ENCODE peak calls at places on chromosomes 12 and 14, in eight cellular contexts. One of them, this sample, is unnamed. For H3K36me3 and H3K4me1, the result is how much of the 10 kb centered on the place peaks cover.

GRCh38 chr12:81257952-81258551 is 180.2 kb downstream of the ACSS3 start:
- DNase-seq in CD8-positive, alpha-beta memory T cell: no peak
- DNase-seq in colonic mucosa: no peak
- DNase-seq in heart left ventricle: no peak
- DNase-seq in breast epithelium: no peak
- DNase-seq in PC-9: no peak
- DNase-seq in endothelial cell of umbilical vein: peak
- DNase-seq in fibroblast of lung: peak
- DNase-seq in this sample: peak

GRCh38 chr14:34693228-34693939 is 21.0 kb downstream of the CFL2 start:
- DNase-seq in CD8-positive, alpha-beta memory T cell: peak
- DNase-seq in colonic mucosa: peak
- DNase-seq in heart left ventricle: no peak
- DNase-seq in breast epithelium: no peak
- DNase-seq in PC-9: peak
- DNase-seq in endothelial cell of umbilical vein: no peak
- DNase-seq in fibroblast of lung: no peak
- DNase-seq in this sample: peak

GRCh38 chr12:82595946-82596345 is 90.8 kb upstream of the TMTC2 start:
- DNase-seq in CD8-positive, alpha-beta memory T cell: no peak
- DNase-seq in colonic mucosa: no peak
- DNase-seq in heart left ventricle: no peak
- DNase-seq in breast epithelium: no peak
- DNase-seq in PC-9: no peak
- DNase-seq in endothelial cell of umbilical vein: no peak
- DNase-seq in fibroblast of lung: no peak
- DNase-seq in this sample: no peak

GRCh38 chr12:27622436-27623185 is 73.6 kb upstream of the REP15 start:
- DNase-seq in CD8-positive, alpha-beta memory T cell: no peak
- DNase-seq in colonic mucosa: no peak
- DNase-seq in heart left ventricle: no peak
- DNase-seq in breast epithelium: peak
- DNase-seq in PC-9: no peak
- DNase-seq in endothelial cell of umbilical vein: no peak
- DNase-seq in fibroblast of lung: peak
- DNase-seq in this sample: no peak

GRCh38 chr12:59234391-59234790 is 314.1 kb upstream of the LRIG3 start:
- DNase-seq in CD8-positive, alpha-beta memory T cell: no peak
- DNase-seq in colonic mucosa: no peak
- DNase-seq in heart left ventricle: no peak
- DNase-seq in breast epithelium: no peak
- DNase-seq in PC-9: no peak
- DNase-seq in endothelial cell of umbilical vein: no peak
- DNase-seq in fibroblast of lung: no peak
- DNase-seq in this sample: no peak

GRCh38 chr14:89040438-89041244 is 216.2 kb downstream of the TTC8 start:
- DNase-seq in CD8-positive, alpha-beta memory T cell: peak
- DNase-seq in colonic mucosa: peak
- DNase-seq in heart left ventricle: peak
- DNase-seq in breast epithelium: peak
- DNase-seq in PC-9: peak
- DNase-seq in endothelial cell of umbilical vein: peak
- DNase-seq in fibroblast of lung: peak
- DNase-seq in this sample: peak

GRCh38 chr12:79344855-79345840 is 345.6 kb downstream of the PAWR start:
- DNase-seq in CD8-positive, alpha-beta memory T cell: no peak
- DNase-seq in colonic mucosa: peak
- DNase-seq in heart left ventricle: no peak
- DNase-seq in breast epithelium: no peak
- DNase-seq in PC-9: peak
- DNase-seq in endothelial cell of umbilical vein: peak
- DNase-seq in fibroblast of lung: peak
- DNase-seq in this sample: peak

GRCh38 chr12:89472508-89472907 is 52.1 kb downstream of the GALNT4 start:
- DNase-seq in CD8-positive, alpha-beta memory T cell: no peak
- DNase-seq in colonic mucosa: no peak
- DNase-seq in heart left ventricle: no peak
- DNase-seq in breast epithelium: no peak
- DNase-seq in PC-9: no peak
- DNase-seq in endothelial cell of umbilical vein: no peak
- DNase-seq in fibroblast of lung: peak
- DNase-seq in this sample: no peak

GRCh38 chr14:75044322-75044721 is 6.9 kb downstream of the MLH3 start:
- DNase-seq in CD8-positive, alpha-beta memory T cell: no peak
- DNase-seq in colonic mucosa: no peak
- DNase-seq in heart left ventricle: no peak
- DNase-seq in breast epithelium: no peak
- DNase-seq in PC-9: no peak
- DNase-seq in endothelial cell of umbilical vein: peak
- DNase-seq in fibroblast of lung: peak
- DNase-seq in this sample: no peak

GRCh38 chr14:103546651-103547454 is 15.6 kb downstream of the BAG5 start:
- DNase-seq in CD8-positive, alpha-beta memory T cell: peak
- DNase-seq in colonic mucosa: peak
- DNase-seq in heart left ventricle: peak
- DNase-seq in breast epithelium: no peak
- DNase-seq in PC-9: peak
- DNase-seq in endothelial cell of umbilical vein: peak
- DNase-seq in fibroblast of lung: no peak
- DNase-seq in this sample: peak

GRCh38 chr14:76138758-76139723 is 12.7 kb upstream of the GPATCH2L start:
- DNase-seq in CD8-positive, alpha-beta memory T cell: no peak
- DNase-seq in colonic mucosa: no peak
- DNase-seq in heart left ventricle: no peak
- DNase-seq in breast epithelium: no peak
- DNase-seq in PC-9: no peak
- DNase-seq in endothelial cell of umbilical vein: no peak
- DNase-seq in fibroblast of lung: peak
- DNase-seq in this sample: no peak

GRCh38 chr12:108854453-108855283 is 2.7 kb downstream of the SSH1 start:
- DNase-seq in CD8-positive, alpha-beta memory T cell: no peak
- DNase-seq in colonic mucosa: no peak
- DNase-seq in heart left ventricle: peak
- DNase-seq in breast epithelium: no peak
- DNase-seq in PC-9: peak
- DNase-seq in endothelial cell of umbilical vein: peak
- DNase-seq in fibroblast of lung: peak
- DNase-seq in this sample: no peak

GRCh38 chr14:101560534-101561113 is 671 bp upstream of the DIO3 start:
- DNase-seq in CD8-positive, alpha-beta memory T cell: no peak
- DNase-seq in colonic mucosa: no peak
- DNase-seq in heart left ventricle: no peak
- DNase-seq in breast epithelium: no peak
- DNase-seq in PC-9: no peak
- DNase-seq in endothelial cell of umbilical vein: no peak
- DNase-seq in fibroblast of lung: no peak
- DNase-seq in this sample: no peak

GRCh38 chr14:101559250-101559623 is 2.1 kb upstream of the DIO3 start:
- DNase-seq in CD8-positive, alpha-beta memory T cell: no peak
- DNase-seq in colonic mucosa: no peak
- DNase-seq in heart left ventricle: no peak
- DNase-seq in breast epithelium: no peak
- DNase-seq in PC-9: no peak
- DNase-seq in endothelial cell of umbilical vein: no peak
- DNase-seq in fibroblast of lung: no peak
- DNase-seq in this sample: no peak

GRCh38 chr14:101561145-101561896 is at the start of gene DIO3:
- DNase-seq in CD8-positive, alpha-beta memory T cell: no peak
- DNase-seq in colonic mucosa: peak
- DNase-seq in heart left ventricle: no peak
- DNase-seq in breast epithelium: no peak
- DNase-seq in PC-9: no peak
- DNase-seq in endothelial cell of umbilical vein: no peak
- DNase-seq in fibroblast of lung: peak
- DNase-seq in this sample: no peak

GRCh38 chr14:101558739-101559240 is 2.5 kb upstream of the DIO3 start:
- DNase-seq in CD8-positive, alpha-beta memory T cell: no peak
- DNase-seq in colonic mucosa: no peak
- DNase-seq in heart left ventricle: no peak
- DNase-seq in breast epithelium: no peak
- DNase-seq in PC-9: no peak
- DNase-seq in endothelial cell of umbilical vein: no peak
- DNase-seq in fibroblast of lung: no peak
- DNase-seq in this sample: no peak

GRCh38 chr14:101559624-101560533 is 1.4 kb upstream of the DIO3 start:
- DNase-seq in CD8-positive, alpha-beta memory T cell: no peak
- DNase-seq in colonic mucosa: no peak
- DNase-seq in heart left ventricle: no peak
- DNase-seq in breast epithelium: no peak
- DNase-seq in PC-9: no peak
- DNase-seq in endothelial cell of umbilical vein: no peak
- DNase-seq in fibroblast of lung: peak
- DNase-seq in this sample: no peak
- H3K4me3 ChIP-seq in CD8-positive, alpha-beta memory T cell: no peak
- H3K4me3 ChIP-seq in colonic mucosa: peak
- H3K4me3 ChIP-seq in heart left ventricle: peak
- H3K4me3 ChIP-seq in breast epithelium: peak
- H3K4me3 ChIP-seq in PC-9: no peak
- H3K4me3 ChIP-seq in endothelial cell of umbilical vein: no peak
- H3K4me3 ChIP-seq in fibroblast of lung: peak
- H3K4me3 ChIP-seq in this sample: no peak

GRCh38 chr14:101889366-101889765 is 75.0 kb upstream of the DYNC1H1 start:
- DNase-seq in CD8-positive, alpha-beta memory T cell: no peak
- DNase-seq in colonic mucosa: peak
- DNase-seq in heart left ventricle: no peak
- DNase-seq in breast epithelium: no peak
- DNase-seq in PC-9: no peak
- DNase-seq in endothelial cell of umbilical vein: no peak
- DNase-seq in fibroblast of lung: no peak
- DNase-seq in this sample: no peak
- H3K36me3 ChIP-seq in CD8-positive, alpha-beta memory T cell: half or more
- H3K36me3 ChIP-seq in colonic mucosa: under half
- H3K36me3 ChIP-seq in heart left ventricle: half or more
- H3K36me3 ChIP-seq in breast epithelium: under half
- H3K36me3 ChIP-seq in PC-9: under half
- H3K36me3 ChIP-seq in endothelial cell of umbilical vein: under half
- H3K36me3 ChIP-seq in fibroblast of lung: under half
- H3K36me3 ChIP-seq in this sample: under half

GRCh38 chr12:57934804-57935203 is 6.6 kb upstream of the ATP23 start:
- DNase-seq in CD8-positive, alpha-beta memory T cell: no peak
- DNase-seq in colonic mucosa: no peak
- DNase-seq in heart left ventricle: no peak
- DNase-seq in breast epithelium: no peak
- DNase-seq in PC-9: no peak
- DNase-seq in endothelial cell of umbilical vein: no peak
- DNase-seq in fibroblast of lung: no peak
- DNase-seq in this sample: no peak

GRCh38 chr12:57940052-57940914 is 1.1 kb upstream of the ATP23 start:
- DNase-seq in CD8-positive, alpha-beta memory T cell: no peak
- DNase-seq in colonic mucosa: no peak
- DNase-seq in heart left ventricle: no peak
- DNase-seq in breast epithelium: no peak
- DNase-seq in PC-9: no peak
- DNase-seq in endothelial cell of umbilical vein: no peak
- DNase-seq in fibroblast of lung: no peak
- DNase-seq in this sample: peak

GRCh38 chr12:57935839-57936512 is 5.4 kb upstream of the ATP23 start:
- DNase-seq in CD8-positive, alpha-beta memory T cell: peak
- DNase-seq in colonic mucosa: peak
- DNase-seq in heart left ventricle: peak
- DNase-seq in breast epithelium: peak
- DNase-seq in PC-9: peak
- DNase-seq in endothelial cell of umbilical vein: peak
- DNase-seq in fibroblast of lung: peak
- DNase-seq in this sample: peak

GRCh38 chr12:57939291-57939690 is 2.1 kb upstream of the ATP23 start:
- DNase-seq in CD8-positive, alpha-beta memory T cell: no peak
- DNase-seq in colonic mucosa: no peak
- DNase-seq in heart left ventricle: no peak
- DNase-seq in breast epithelium: no peak
- DNase-seq in PC-9: no peak
- DNase-seq in endothelial cell of umbilical vein: no peak
- DNase-seq in fibroblast of lung: no peak
- DNase-seq in this sample: no peak

GRCh38 chr12:57936513-57936883 is 4.9 kb upstream of the ATP23 start:
- DNase-seq in CD8-positive, alpha-beta memory T cell: no peak
- DNase-seq in colonic mucosa: no peak
- DNase-seq in heart left ventricle: no peak
- DNase-seq in breast epithelium: no peak
- DNase-seq in PC-9: no peak
- DNase-seq in endothelial cell of umbilical vein: no peak
- DNase-seq in fibroblast of lung: no peak
- DNase-seq in this sample: no peak
- H3K4me1 ChIP-seq in CD8-positive, alpha-beta memory T cell: under half
- H3K4me1 ChIP-seq in colonic mucosa: under half
- H3K4me1 ChIP-seq in heart left ventricle: under half
- H3K4me1 ChIP-seq in breast epithelium: under half
- H3K4me1 ChIP-seq in PC-9: under half
- H3K4me1 ChIP-seq in endothelial cell of umbilical vein: under half
- H3K4me1 ChIP-seq in fibroblast of lung: under half
- H3K4me1 ChIP-seq in this sample: under half

DNA sequence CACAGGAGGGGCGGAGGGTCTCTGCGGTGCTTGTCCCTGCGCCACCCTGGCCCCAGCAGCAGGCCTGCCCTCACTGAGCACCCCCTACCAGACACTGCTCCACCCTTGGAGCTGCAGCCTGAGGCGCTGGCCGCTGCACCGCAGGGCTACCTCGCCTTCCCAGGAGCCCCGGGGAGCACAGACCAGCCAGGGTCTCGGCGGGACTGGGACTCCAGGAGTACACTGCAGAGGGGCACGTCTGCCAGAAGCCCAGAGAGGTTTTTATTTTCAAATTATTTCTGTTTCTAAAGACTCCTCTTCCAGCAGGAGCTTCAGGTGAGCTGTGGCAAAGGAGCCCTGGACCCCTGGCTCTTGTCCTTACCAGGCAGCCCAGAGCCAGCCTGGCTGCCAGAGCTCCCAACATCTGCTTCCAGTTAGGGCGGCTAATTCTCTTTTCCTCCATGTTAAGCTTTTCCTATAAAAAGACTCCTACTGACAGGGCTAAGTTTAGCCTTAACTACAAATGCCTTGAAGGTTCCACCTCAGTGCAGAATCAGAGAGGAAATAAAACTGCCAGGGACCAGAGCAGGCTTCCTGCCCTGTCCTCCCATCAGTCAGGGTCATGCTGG is 26.4 kb downstream of the DEGS2 start:
- DNase-seq in CD8-positive, alpha-beta memory T cell: no peak
- DNase-seq in colonic mucosa: no peak
- DNase-seq in heart left ventricle: no peak
- DNase-seq in breast epithelium: no peak
- DNase-seq in PC-9: no peak
- DNase-seq in endothelial cell of umbilical vein: no peak
- DNase-seq in fibroblast of lung: no peak
- DNase-seq in this sample: no peak
- H3K4me3 ChIP-seq in CD8-positive, alpha-beta memory T cell: no peak
- H3K4me3 ChIP-seq in colonic mucosa: no peak
- H3K4me3 ChIP-seq in heart left ventricle: no peak
- H3K4me3 ChIP-seq in breast epithelium: no peak
- H3K4me3 ChIP-seq in PC-9: no peak
- H3K4me3 ChIP-seq in endothelial cell of umbilical vein: no peak
- H3K4me3 ChIP-seq in fibroblast of lung: no peak
- H3K4me3 ChIP-seq in this sample: no peak